ENCODE peak calls at places on chromosomes 6 and 20, in four cellular contexts. I is HepG2, T is SK-N-SH, U is GM12878. J is an unnamed sample.

GRCh38 chr6:35059606-35060355 is 81.4 kb downstream of the TCP11 start:
- DNase-seq in I (no peak), T (peak), U (no peak), J (no peak)

GRCh38 chr20:15942130-15942529 is 631.1 kb downstream of the KIF16B start:
- DNase-seq in I (no peak), T (no peak), U (no peak), J (no peak)

GRCh38 chr6:111727798-111728197 is 122.1 kb upstream of the TRAF3IP2 start:
- DNase-seq in I (no peak), T (peak), U (no peak), J (peak)

GRCh38 chr6:55868910-55869479 is 6.4 kb downstream of the BMP5 start:
- DNase-seq in I (no peak), T (no peak), U (peak), J (no peak)

GRCh38 chr6:56324396-56324795 is 77.0 kb upstream of the COL21A1 start:
- DNase-seq in I (no peak), T (no peak), U (no peak), J (no peak)

GRCh38 chr20:62641749-62642665 is at the start of gene SLCO4A1:
- DNase-seq in I (peak), T (peak), U (no peak), J (peak)

GRCh38 chr20:33785503-33785902 is 25.6 kb upstream of the CHMP4B start:
- DNase-seq in I (no peak), T (no peak), U (no peak), J (no peak)

GRCh38 chr6:40733290-40733689 is 146.1 kb upstream of the LRFN2 start:
- DNase-seq in I (no peak), T (no peak), U (no peak), J (no peak)

GRCh38 chr6:149264629-149265028 is 52.9 kb upstream of the TAB2 start:
- DNase-seq in I (peak), T (no peak), U (no peak), J (no peak)

GRCh38 chr20:47127986-47128385 is 228.5 kb downstream of the ZMYND8 start:
- DNase-seq in I (no peak), T (no peak), U (no peak), J (no peak)

GRCh38 chr6:53524455-53524815 is 20.5 kb downstream of the GCLC start:
- DNase-seq in I (no peak), T (no peak), U (no peak), J (no peak)

GRCh38 chr6:160348552-160349441 is 619 bp downstream of the SLC22A3 start:
- DNase-seq in I (peak), T (peak), U (no peak), J (no peak)

GRCh38 chr6:129733290-129733689 is 23.3 kb upstream of the ARHGAP18 start:
- DNase-seq in I (peak), T (no peak), U (no peak), J (peak)

GRCh38 chr6:36249536-36249935 is 20.3 kb upstream of the PNPLA1 start:
- DNase-seq in I (no peak), T (no peak), U (no peak), J (no peak)

GRCh38 chr6:88870728-88871330 is 92.6 kb downstream of the RNGTT start:
- DNase-seq in I (peak), T (peak), U (peak), J (peak)

GRCh38 chr6:161257778-161258457 is 15.9 kb downstream of the AGPAT4 start:
- DNase-seq in I (no peak), T (no peak), U (no peak), J (no peak)

GRCh38 chr6:29984992-29985391 is 42.7 kb downstream of the HLA-A start:
- DNase-seq in I (no peak), T (no peak), U (no peak), J (no peak)

GRCh38 chr6:55568779-55569439 is 10.1 kb downstream of the HMGCLL1 start:
- DNase-seq in I (no peak), T (no peak), U (no peak), J (no peak)

GRCh38 chr6:291697-292505 is at the start of gene DUSP22:
- DNase-seq in I (peak), T (peak), U (peak), J (peak)

GRCh38 chr6:127120787-127121636 is 2.5 kb downstream of the RSPO3 start:
- DNase-seq in I (peak), T (peak), U (peak), J (peak)

GRCh38 chr20:376750-377149 is 3.8 kb upstream of the TRIB3 start:
- DNase-seq in I (no peak), T (no peak), U (no peak), J (no peak)

GRCh38 chr20:50772418-50773185 is 22.3 kb upstream of the BCAS4 start:
- DNase-seq in I (no peak), T (no peak), U (no peak), J (no peak)

GRCh38 chr6:124958759-124959354 is 3.4 kb upstream of the RNF217 start:
- DNase-seq in I (no peak), T (no peak), U (no peak), J (no peak)

GRCh38 chr6:45378324-45378926 is 691 bp upstream of the SUPT3H start:
- DNase-seq in I (no peak), T (peak), U (no peak), J (no peak)

GRCh38 chr6:7311920-7312615 is 931 bp downstream of the SSR1 start:
- DNase-seq in I (peak), T (no peak), U (no peak), J (no peak)
- TF ChIP-seq NFIC in I (no peak), T (no peak), U (no peak), J (no peak)

DNA sequence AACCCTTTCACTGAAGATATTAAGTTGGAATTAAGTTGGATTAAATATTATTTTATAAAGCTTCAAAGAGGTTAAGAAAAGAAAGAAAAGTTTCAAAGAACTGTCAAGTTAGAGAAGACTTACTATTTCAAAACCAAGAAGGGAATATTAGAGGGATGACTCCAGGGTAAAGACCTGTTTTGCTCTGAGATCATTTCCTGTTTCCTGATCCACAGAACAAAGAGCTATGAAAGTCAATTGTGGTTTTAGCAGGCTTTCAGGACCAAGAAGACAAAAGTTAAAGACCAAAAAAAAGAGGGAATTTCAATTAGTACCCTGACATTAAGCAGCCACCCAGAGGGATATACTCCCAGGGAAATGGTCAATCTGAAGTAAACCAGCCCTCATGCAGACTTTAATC is 19.4 kb downstream of the ESF1 start:
- DNase-seq in I (no peak), T (no peak), U (no peak), J (no peak)
- TF ChIP-seq NFIC in I (no peak), T (no peak), U (no peak), J (no peak)

GRCh38 chr6:163956571-163957407 is 542.3 kb downstream of the QKI start:
- DNase-seq in I (peak), T (peak), U (peak), J (peak)
- TF ChIP-seq NFIC in I (no peak), T (no peak), U (no peak), J (peak)

GRCh38 chr6:21048047-21048446 is 513.8 kb downstream of the CDKAL1 start:
- DNase-seq in I (no peak), T (no peak), U (no peak), J (no peak)

GRCh38 chr6:21050930-21051329 is 516.7 kb downstream of the CDKAL1 start:
- DNase-seq in I (no peak), T (no peak), U (no peak), J (no peak)

GRCh38 chr6:21045135-21045616 is 510.9 kb downstream of the CDKAL1 start:
- DNase-seq in I (peak), T (no peak), U (no peak), J (no peak)

GRCh38 chr6:21049572-21049971 is 515.3 kb downstream of the CDKAL1 start:
- DNase-seq in I (no peak), T (no peak), U (no peak), J (no peak)

DNA sequence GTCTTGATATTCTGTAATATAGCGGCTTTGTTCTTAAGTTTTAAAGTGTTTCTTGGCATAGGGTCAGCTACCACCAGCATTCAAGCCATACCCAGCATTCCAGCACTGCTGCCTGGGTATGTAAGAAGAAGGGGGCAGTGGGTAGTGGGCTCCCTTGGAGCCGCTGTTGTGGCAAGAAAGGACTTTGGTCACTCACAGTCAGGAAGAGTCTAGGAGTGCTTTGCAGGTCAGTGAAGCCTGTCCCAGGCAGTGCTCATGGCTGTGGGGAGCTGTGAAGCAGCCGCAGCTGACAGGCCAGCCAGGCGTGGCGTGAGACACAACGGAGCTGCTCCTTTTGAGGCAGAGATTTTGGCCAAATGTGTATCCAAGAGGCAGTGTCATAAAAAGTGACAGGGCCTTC is 512.0 kb downstream of the CDKAL1 start:
- DNase-seq in I (peak), T (no peak), U (no peak), J (no peak)
- TF ChIP-seq NFIC in I (no peak), T (no peak), U (no peak), J (no peak)

GRCh38 chr6:19433101-19433500 is 404.1 kb upstream of the ID4 start:
- DNase-seq in I (no peak), T (no peak), U (no peak), J (no peak)
- TF ChIP-seq NFIC in I (no peak), T (no peak), U (no peak), J (no peak)

GRCh38 chr6:133635447-133635846 is 253.5 kb upstream of the TCF21 start:
- DNase-seq in I (no peak), T (no peak), U (no peak), J (no peak)
- TF ChIP-seq NFIC in I (no peak), T (no peak), U (no peak), J (no peak)

GRCh38 chr6:74991573-74992332 is 214.1 kb downstream of the COL12A1 start:
- DNase-seq in I (no peak), T (no peak), U (no peak), J (no peak)
- TF ChIP-seq NFIC in I (no peak), T (no peak), U (no peak), J (no peak)

DNA sequence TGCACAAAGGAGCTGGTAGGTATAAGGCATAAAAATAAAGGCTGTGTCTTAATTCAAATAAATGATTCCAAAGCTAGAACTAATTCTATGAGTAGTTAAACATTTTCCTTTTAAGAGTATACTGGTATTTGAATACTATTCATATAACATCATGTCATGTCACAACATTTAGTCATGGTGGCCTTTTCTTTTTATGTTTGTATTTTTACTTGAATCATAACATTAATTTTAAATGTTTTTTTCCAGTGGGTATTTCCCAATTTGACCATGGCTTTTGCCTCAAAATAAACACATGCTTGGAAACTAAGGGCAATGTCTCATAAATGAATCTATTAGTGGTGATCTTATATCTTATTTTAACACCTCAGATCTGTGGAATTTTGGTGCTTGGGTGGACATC is 177.1 kb downstream of the CD109 start:
- DNase-seq in I (no peak), T (no peak), U (no peak), J (no peak)
- TF ChIP-seq NFIC in I (no peak), T (no peak), U (no peak), J (no peak)